ENCODE peak calls at places on chromosome 14, in ten cellular contexts. One of them, this sample, is unnamed.

GRCh38 chr14:65632487-65632886 is 220.0 kb downstream of the FUT8 start:
- DNase-seq in SW480: no peak
- DNase-seq in right cardiac atrium: no peak
- DNase-seq in activated CD8-positive, alpha-beta T cell treated with anti-CD3 and anti-CD28 coated beads, Interleukin-2, amount 10 ng/mL, durations not matched to agents 7 days and 5 days: no peak
- DNase-seq in HuH-7.5: no peak
- DNase-seq in hypothalamus: no peak
- DNase-seq in GM18507: no peak
- DNase-seq in left cardiac atrium: no peak
- DNase-seq in brain microvascular endothelial cell: no peak
- DNase-seq in caudate nucleus: no peak
- DNase-seq in this sample: no peak

GRCh38 chr14:68359862-68360552 is 432.9 kb downstream of the ZFP36L1 start:
- DNase-seq in SW480: peak
- DNase-seq in right cardiac atrium: peak
- DNase-seq in activated CD8-positive, alpha-beta T cell treated with anti-CD3 and anti-CD28 coated beads, Interleukin-2, amount 10 ng/mL, durations not matched to agents 7 days and 5 days: no peak
- DNase-seq in HuH-7.5: no peak
- DNase-seq in hypothalamus: no peak
- DNase-seq in GM18507: no peak
- DNase-seq in left cardiac atrium: peak
- DNase-seq in brain microvascular endothelial cell: no peak
- DNase-seq in caudate nucleus: no peak
- DNase-seq in this sample: peak

GRCh38 chr14:89418976-89419375 is 1.9 kb upstream of the FOXN3 start:
- DNase-seq in SW480: no peak
- DNase-seq in right cardiac atrium: no peak
- DNase-seq in activated CD8-positive, alpha-beta T cell treated with anti-CD3 and anti-CD28 coated beads, Interleukin-2, amount 10 ng/mL, durations not matched to agents 7 days and 5 days: peak
- DNase-seq in HuH-7.5: no peak
- DNase-seq in hypothalamus: no peak
- DNase-seq in GM18507: no peak
- DNase-seq in left cardiac atrium: no peak
- DNase-seq in brain microvascular endothelial cell: no peak
- DNase-seq in caudate nucleus: no peak
- DNase-seq in this sample: no peak

GRCh38 chr14:23433457-23433856 is 2.0 kb downstream of the MYH7 start:
- DNase-seq in SW480: no peak
- DNase-seq in right cardiac atrium: no peak
- DNase-seq in activated CD8-positive, alpha-beta T cell treated with anti-CD3 and anti-CD28 coated beads, Interleukin-2, amount 10 ng/mL, durations not matched to agents 7 days and 5 days: no peak
- DNase-seq in HuH-7.5: no peak
- DNase-seq in hypothalamus: no peak
- DNase-seq in GM18507: no peak
- DNase-seq in left cardiac atrium: no peak
- DNase-seq in brain microvascular endothelial cell: no peak
- DNase-seq in caudate nucleus: no peak
- DNase-seq in this sample: no peak

GRCh38 chr14:34199585-34199984 is 248.7 kb upstream of the EGLN3 start:
- DNase-seq in SW480: peak
- DNase-seq in right cardiac atrium: no peak
- DNase-seq in activated CD8-positive, alpha-beta T cell treated with anti-CD3 and anti-CD28 coated beads, Interleukin-2, amount 10 ng/mL, durations not matched to agents 7 days and 5 days: no peak
- DNase-seq in HuH-7.5: no peak
- DNase-seq in hypothalamus: no peak
- DNase-seq in GM18507: no peak
- DNase-seq in left cardiac atrium: no peak
- DNase-seq in brain microvascular endothelial cell: peak
- DNase-seq in caudate nucleus: no peak
- DNase-seq in this sample: no peak

GRCh38 chr14:63654346-63654745 is 12.7 kb upstream of the WDR89 start:
- DNase-seq in SW480: no peak
- DNase-seq in right cardiac atrium: no peak
- DNase-seq in activated CD8-positive, alpha-beta T cell treated with anti-CD3 and anti-CD28 coated beads, Interleukin-2, amount 10 ng/mL, durations not matched to agents 7 days and 5 days: no peak
- DNase-seq in HuH-7.5: no peak
- DNase-seq in hypothalamus: no peak
- DNase-seq in GM18507: no peak
- DNase-seq in left cardiac atrium: no peak
- DNase-seq in brain microvascular endothelial cell: no peak
- DNase-seq in caudate nucleus: no peak
- DNase-seq in this sample: no peak

GRCh38 chr14:56715938-56716337 is 94.3 kb downstream of the OTX2 start:
- DNase-seq in SW480: no peak
- DNase-seq in right cardiac atrium: no peak
- DNase-seq in activated CD8-positive, alpha-beta T cell treated with anti-CD3 and anti-CD28 coated beads, Interleukin-2, amount 10 ng/mL, durations not matched to agents 7 days and 5 days: no peak
- DNase-seq in HuH-7.5: no peak
- DNase-seq in hypothalamus: no peak
- DNase-seq in GM18507: no peak
- DNase-seq in left cardiac atrium: no peak
- DNase-seq in brain microvascular endothelial cell: no peak
- DNase-seq in caudate nucleus: no peak
- DNase-seq in this sample: no peak

GRCh38 chr14:22282429-22282828 is 306.6 kb downstream of the DAD1 start:
- DNase-seq in SW480: no peak
- DNase-seq in right cardiac atrium: no peak
- DNase-seq in activated CD8-positive, alpha-beta T cell treated with anti-CD3 and anti-CD28 coated beads, Interleukin-2, amount 10 ng/mL, durations not matched to agents 7 days and 5 days: no peak
- DNase-seq in HuH-7.5: no peak
- DNase-seq in hypothalamus: no peak
- DNase-seq in GM18507: no peak
- DNase-seq in left cardiac atrium: no peak
- DNase-seq in brain microvascular endothelial cell: no peak
- DNase-seq in caudate nucleus: no peak
- DNase-seq in this sample: no peak

GRCh38 chr14:32509632-32510187 is 180.6 kb downstream of the AKAP6 start:
- DNase-seq in SW480: no peak
- DNase-seq in right cardiac atrium: peak
- DNase-seq in activated CD8-positive, alpha-beta T cell treated with anti-CD3 and anti-CD28 coated beads, Interleukin-2, amount 10 ng/mL, durations not matched to agents 7 days and 5 days: no peak
- DNase-seq in HuH-7.5: no peak
- DNase-seq in hypothalamus: no peak
- DNase-seq in GM18507: no peak
- DNase-seq in left cardiac atrium: peak
- DNase-seq in brain microvascular endothelial cell: peak
- DNase-seq in caudate nucleus: peak
- DNase-seq in this sample: peak

GRCh38 chr14:59253527-59253926 is 65.1 kb downstream of the DAAM1 start:
- DNase-seq in SW480: no peak
- DNase-seq in right cardiac atrium: no peak
- DNase-seq in activated CD8-positive, alpha-beta T cell treated with anti-CD3 and anti-CD28 coated beads, Interleukin-2, amount 10 ng/mL, durations not matched to agents 7 days and 5 days: no peak
- DNase-seq in HuH-7.5: no peak
- DNase-seq in hypothalamus: no peak
- DNase-seq in GM18507: no peak
- DNase-seq in left cardiac atrium: no peak
- DNase-seq in brain microvascular endothelial cell: no peak
- DNase-seq in caudate nucleus: no peak
- DNase-seq in this sample: no peak

GRCh38 chr14:88882236-88882635 is 57.8 kb downstream of the TTC8 start:
- DNase-seq in SW480: no peak
- DNase-seq in right cardiac atrium: no peak
- DNase-seq in activated CD8-positive, alpha-beta T cell treated with anti-CD3 and anti-CD28 coated beads, Interleukin-2, amount 10 ng/mL, durations not matched to agents 7 days and 5 days: no peak
- DNase-seq in HuH-7.5: no peak
- DNase-seq in hypothalamus: no peak
- DNase-seq in GM18507: no peak
- DNase-seq in left cardiac atrium: no peak
- DNase-seq in brain microvascular endothelial cell: no peak
- DNase-seq in caudate nucleus: no peak
- DNase-seq in this sample: no peak

GRCh38 chr14:83217492-83217891 is 1683.8 kb upstream of the SEL1L start:
- DNase-seq in SW480: no peak
- DNase-seq in right cardiac atrium: peak
- DNase-seq in activated CD8-positive, alpha-beta T cell treated with anti-CD3 and anti-CD28 coated beads, Interleukin-2, amount 10 ng/mL, durations not matched to agents 7 days and 5 days: no peak
- DNase-seq in HuH-7.5: no peak
- DNase-seq in hypothalamus: no peak
- DNase-seq in GM18507: no peak
- DNase-seq in left cardiac atrium: no peak
- DNase-seq in brain microvascular endothelial cell: peak
- DNase-seq in caudate nucleus: no peak
- DNase-seq in this sample: no peak

GRCh38 chr14:69760810-69761209 is 6.1 kb upstream of the SRSF5 start:
- DNase-seq in SW480: no peak
- DNase-seq in right cardiac atrium: no peak
- DNase-seq in activated CD8-positive, alpha-beta T cell treated with anti-CD3 and anti-CD28 coated beads, Interleukin-2, amount 10 ng/mL, durations not matched to agents 7 days and 5 days: no peak
- DNase-seq in HuH-7.5: no peak
- DNase-seq in hypothalamus: no peak
- DNase-seq in GM18507: no peak
- DNase-seq in left cardiac atrium: no peak
- DNase-seq in brain microvascular endothelial cell: peak
- DNase-seq in caudate nucleus: no peak
- DNase-seq in this sample: no peak

GRCh38 chr14:22070119-22070982 is 396.7 kb upstream of the OR4E1 start:
- DNase-seq in SW480: peak
- DNase-seq in right cardiac atrium: peak
- DNase-seq in activated CD8-positive, alpha-beta T cell treated with anti-CD3 and anti-CD28 coated beads, Interleukin-2, amount 10 ng/mL, durations not matched to agents 7 days and 5 days: peak
- DNase-seq in HuH-7.5: no peak
- DNase-seq in hypothalamus: no peak
- DNase-seq in GM18507: no peak
- DNase-seq in left cardiac atrium: peak
- DNase-seq in brain microvascular endothelial cell: no peak
- DNase-seq in caudate nucleus: no peak
- DNase-seq in this sample: no peak

This sample was measured in ovary.